ENCODE peak calls at places on chromosomes 3 and 15, in seven cellular contexts. One of them, this sample, is unnamed.
A peak's percentile ranks its signal among the peaks of the same experiment; 100 is the strongest.

GRCh38 chr15:42384597-42384996 is 25.3 kb downstream of the CAPN3 start:
- DNase-seq in IMR-90: no peak
- DNase-seq in GM12864: no peak
- DNase-seq in tibial artery: no peak
- DNase-seq in fibroblast of lung: no peak
- DNase-seq in BE2C: no peak
- DNase-seq in left ventricle myocardium inferior: no peak
- DNase-seq in this sample: no peak

GRCh38 chr3:72950801-72951200 is 45.8 kb upstream of the PPP4R2 start:
- DNase-seq in fibroblast of lung: no peak
- DNase-seq in GM12864: no peak
- DNase-seq in tibial artery: no peak
- DNase-seq in left ventricle myocardium inferior: no peak
- DNase-seq in IMR-90: no peak
- DNase-seq in BE2C: no peak
- DNase-seq in this sample: no peak

GRCh38 chr3:187880438-187880837 is 135.2 kb upstream of the BCL6 start:
- DNase-seq in GM12864: no peak
- DNase-seq in fibroblast of lung: peak; percentile 35
- DNase-seq in BE2C: no peak
- DNase-seq in tibial artery: no peak
- DNase-seq in IMR-90: peak; percentile 30
- DNase-seq in left ventricle myocardium inferior: no peak
- DNase-seq in this sample: no peak

GRCh38 chr15:67180514-67181191 is 73.8 kb downstream of the AAGAB start:
- DNase-seq in left ventricle myocardium inferior: no peak
- DNase-seq in GM12864: no peak
- DNase-seq in tibial artery: peak; percentile 19
- DNase-seq in fibroblast of lung: no peak
- DNase-seq in IMR-90: no peak
- DNase-seq in BE2C: no peak
- DNase-seq in this sample: no peak

GRCh38 chr3:131224886-131225550 is 156.6 kb upstream of the NUDT16 start:
- DNase-seq in tibial artery: no peak
- DNase-seq in fibroblast of lung: peak; percentile 60
- DNase-seq in GM12864: no peak
- DNase-seq in BE2C: no peak
- DNase-seq in left ventricle myocardium inferior: no peak
- DNase-seq in IMR-90: peak; percentile 42
- DNase-seq in this sample: no peak

GRCh38 chr15:82919231-82919886 is 33.2 kb downstream of the HOMER2 start:
- DNase-seq in IMR-90: no peak
- DNase-seq in tibial artery: no peak
- DNase-seq in fibroblast of lung: no peak
- DNase-seq in GM12864: no peak
- DNase-seq in BE2C: no peak
- DNase-seq in left ventricle myocardium inferior: peak; percentile 41
- DNase-seq in this sample: no peak

GRCh38 chr3:20185364-20185732 is 658 bp downstream of the SGO1 start:
- DNase-seq in fibroblast of lung: peak; percentile 20
- DNase-seq in GM12864: peak; percentile 12
- DNase-seq in BE2C: no peak
- DNase-seq in tibial artery: no peak
- DNase-seq in left ventricle myocardium inferior: no peak
- DNase-seq in IMR-90: peak; percentile 8
- DNase-seq in this sample: peak; percentile 15

GRCh38 chr3:48503406-48504050 is 446 bp downstream of the SHISA5 start:
- DNase-seq in BE2C: peak; percentile 26
- DNase-seq in fibroblast of lung: peak; percentile 69
- DNase-seq in tibial artery: peak; percentile 82
- DNase-seq in GM12864: no peak
- DNase-seq in IMR-90: peak; percentile 42
- DNase-seq in left ventricle myocardium inferior: peak; percentile 42
- DNase-seq in this sample: no peak

GRCh38 chr3:33044676-33045075 is 52.3 kb downstream of the GLB1 start:
- DNase-seq in GM12864: no peak
- DNase-seq in IMR-90: no peak
- DNase-seq in BE2C: no peak
- DNase-seq in left ventricle myocardium inferior: no peak
- DNase-seq in tibial artery: no peak
- DNase-seq in fibroblast of lung: no peak
- DNase-seq in this sample: no peak

GRCh38 chr3:184259878-184260570 is 1.3 kb downstream of the CAMK2N2 start:
- DNase-seq in fibroblast of lung: peak; percentile 29
- DNase-seq in left ventricle myocardium inferior: peak; percentile 29
- DNase-seq in BE2C: peak; percentile 55
- DNase-seq in tibial artery: no peak
- DNase-seq in IMR-90: peak; percentile 17
- DNase-seq in GM12864: no peak
- DNase-seq in this sample: peak; percentile 69

GRCh38 chr3:13480340-13481318 is 523 bp downstream of the HDAC11 start:
- DNase-seq in tibial artery: no peak
- DNase-seq in left ventricle myocardium inferior: no peak
- DNase-seq in fibroblast of lung: peak; percentile 22
- DNase-seq in BE2C: no peak
- DNase-seq in IMR-90: peak; percentile 10
- DNase-seq in GM12864: no peak
- DNase-seq in this sample: no peak

GRCh38 chr15:27222479-27222878 is 251.5 kb downstream of the GABRG3 start:
- DNase-seq in BE2C: peak; percentile 62
- DNase-seq in IMR-90: no peak
- DNase-seq in tibial artery: no peak
- DNase-seq in left ventricle myocardium inferior: no peak
- DNase-seq in GM12864: no peak
- DNase-seq in fibroblast of lung: peak; percentile 94
- DNase-seq in this sample: no peak

DNA sequence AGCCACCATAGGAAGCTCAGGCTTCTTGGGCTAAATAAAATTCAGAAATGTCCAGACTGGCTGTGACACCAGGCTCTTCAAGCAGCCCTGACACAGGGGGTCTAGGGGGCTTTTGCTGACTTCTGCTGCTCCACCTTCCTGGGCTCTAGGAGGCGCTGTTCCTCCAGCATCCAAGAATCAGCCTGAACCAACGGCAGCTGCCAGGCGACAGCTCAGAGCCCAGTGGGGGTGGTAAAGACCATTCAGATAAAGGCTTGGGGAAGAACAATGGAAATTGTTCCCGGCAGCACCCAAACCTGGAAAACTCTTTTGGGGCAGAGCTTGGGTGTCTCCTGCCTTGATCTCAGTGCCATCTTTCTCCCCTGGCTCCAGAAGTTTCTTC is 21.6 kb upstream of the PSTPIP1 start:
- DNase-seq in IMR-90: peak; percentile 20
- DNase-seq in GM12864: no peak
- DNase-seq in BE2C: peak; percentile 76
- DNase-seq in fibroblast of lung: peak; percentile 16
- DNase-seq in left ventricle myocardium inferior: no peak
- DNase-seq in tibial artery: no peak
- DNase-seq in this sample: no peak
- TF ChIP-seq CTCF in IMR-90: peak; percentile 44
- TF ChIP-seq CTCF in GM12864: peak; percentile 90
- TF ChIP-seq CTCF in BE2C: peak; percentile 89
- TF ChIP-seq CTCF in fibroblast of lung: peak; percentile 36
- TF ChIP-seq CTCF in left ventricle myocardium inferior: peak; percentile 60
- TF ChIP-seq CTCF in tibial artery: peak; percentile 37
- TF ChIP-seq CTCF in this sample: peak; percentile 28

GRCh38 chr15:92821491-92822116 is 78.5 kb upstream of the CHD2 start:
- DNase-seq in left ventricle myocardium inferior: no peak
- DNase-seq in IMR-90: peak; percentile 49
- DNase-seq in GM12864: no peak
- DNase-seq in fibroblast of lung: peak; percentile 72
- DNase-seq in tibial artery: no peak
- DNase-seq in BE2C: no peak
- DNase-seq in this sample: no peak
- H3K4me3 ChIP-seq in left ventricle myocardium inferior: no peak overlapping the region
- H3K4me3 ChIP-seq in IMR-90: no peak overlapping the region
- H3K4me3 ChIP-seq in GM12864: no peak overlapping the region
- H3K4me3 ChIP-seq in fibroblast of lung: no peak overlapping the region
- H3K4me3 ChIP-seq in tibial artery: no peak overlapping the region
- H3K4me3 ChIP-seq in BE2C: no peak overlapping the region
- H3K4me3 ChIP-seq in this sample: no peak overlapping the region

GRCh38 chr3:170062769-170063168 is 25.0 kb downstream of the GPR160 start:
- DNase-seq in tibial artery: no peak
- DNase-seq in fibroblast of lung: no peak
- DNase-seq in left ventricle myocardium inferior: no peak
- DNase-seq in GM12864: no peak
- DNase-seq in IMR-90: no peak
- DNase-seq in BE2C: peak; percentile 26
- DNase-seq in this sample: no peak
- TF ChIP-seq CTCF in tibial artery: no peak
- TF ChIP-seq CTCF in fibroblast of lung: no peak
- TF ChIP-seq CTCF in left ventricle myocardium inferior: no peak
- TF ChIP-seq CTCF in GM12864: peak; percentile 8
- TF ChIP-seq CTCF in IMR-90: no peak
- TF ChIP-seq CTCF in BE2C: peak; percentile 38
- TF ChIP-seq CTCF in this sample: peak; percentile 12

GRCh38 chr3:84961492-84962255 is 2.9 kb downstream of the CADM2 start:
- DNase-seq in IMR-90: no peak
- DNase-seq in fibroblast of lung: no peak
- DNase-seq in GM12864: no peak
- DNase-seq in left ventricle myocardium inferior: no peak
- DNase-seq in tibial artery: no peak
- DNase-seq in BE2C: peak; percentile 40
- DNase-seq in this sample: no peak
- H3K4me3 ChIP-seq in IMR-90: no peak overlapping the region
- H3K4me3 ChIP-seq in fibroblast of lung: no peak overlapping the region
- H3K4me3 ChIP-seq in GM12864: no peak overlapping the region
- H3K4me3 ChIP-seq in left ventricle myocardium inferior: peak overlapping the region; percentile 69
- H3K4me3 ChIP-seq in tibial artery: no peak overlapping the region
- H3K4me3 ChIP-seq in BE2C: peak overlapping the region; percentile 88
- H3K4me3 ChIP-seq in this sample: no peak overlapping the region

DNA sequence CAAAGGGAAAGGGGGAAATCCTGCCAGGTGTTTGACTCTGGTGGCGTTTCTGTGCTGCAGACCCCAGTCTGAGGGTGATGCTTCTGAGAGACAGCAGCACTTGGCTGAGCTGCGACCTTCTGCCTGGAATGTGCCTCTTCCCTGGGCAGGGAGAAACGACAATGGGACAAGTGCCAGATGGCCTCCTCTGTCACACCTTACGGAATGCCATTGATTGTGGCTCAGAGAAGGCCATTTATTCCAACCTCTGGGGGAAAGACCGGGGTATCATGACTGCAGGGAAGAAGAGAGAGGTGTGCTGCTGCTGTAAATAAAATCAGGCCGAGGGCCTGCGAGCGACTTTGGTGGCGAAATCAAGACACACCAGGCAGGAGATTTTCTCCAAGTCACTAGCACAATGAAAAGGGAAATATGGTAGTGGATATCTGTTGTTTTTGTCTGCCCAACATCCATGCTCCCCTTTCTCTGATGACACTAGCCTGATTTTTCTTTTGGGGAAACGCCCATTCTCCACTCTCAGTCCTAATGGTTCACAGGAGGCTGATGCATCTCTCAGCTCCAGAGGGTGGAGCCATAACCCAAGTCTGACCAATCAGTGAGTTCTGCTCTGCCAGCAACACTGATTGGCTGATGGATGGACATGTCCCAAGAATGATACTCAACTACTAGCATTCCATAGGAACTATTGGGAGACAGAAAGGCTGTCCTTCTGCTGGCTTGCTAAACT is 336.1 kb downstream of the FOXP1 start:
- DNase-seq in fibroblast of lung: peak; percentile 50
- DNase-seq in GM12864: no peak
- DNase-seq in BE2C: peak; percentile 76
- DNase-seq in left ventricle myocardium inferior: peak; percentile 24
- DNase-seq in IMR-90: peak; percentile 67
- DNase-seq in tibial artery: no peak
- DNase-seq in this sample: peak; percentile 88
- TF ChIP-seq CTCF in fibroblast of lung: no peak
- TF ChIP-seq CTCF in GM12864: no peak
- TF ChIP-seq CTCF in BE2C: peak; percentile 27
- TF ChIP-seq CTCF in left ventricle myocardium inferior: peak; percentile 9
- TF ChIP-seq CTCF in IMR-90: no peak
- TF ChIP-seq CTCF in tibial artery: no peak
- TF ChIP-seq CTCF in this sample: no peak

DNA sequence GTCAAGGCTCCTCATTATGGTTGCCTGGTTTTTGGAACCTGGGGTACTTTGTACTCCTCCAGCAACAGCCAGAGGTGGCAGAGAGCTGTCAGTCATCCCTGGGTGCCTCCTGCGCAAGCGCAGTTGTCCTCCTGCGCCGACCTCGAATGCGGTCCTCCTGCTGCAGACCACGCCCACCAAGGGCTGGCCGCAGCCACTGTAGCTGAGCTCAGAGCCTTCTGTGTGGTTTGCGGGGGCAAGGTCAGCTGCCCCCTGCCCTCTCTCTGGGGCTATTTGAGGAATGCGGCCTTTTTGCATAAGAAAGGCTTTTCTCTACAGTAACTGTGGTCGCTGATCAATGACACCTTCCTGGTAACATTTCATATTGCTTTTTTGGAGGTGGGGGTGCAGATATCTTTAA is 131.3 kb upstream of the SNRPN start:
- DNase-seq in IMR-90: no peak
- DNase-seq in BE2C: no peak
- DNase-seq in GM12864: no peak
- DNase-seq in tibial artery: no peak
- DNase-seq in left ventricle myocardium inferior: peak; percentile 59
- DNase-seq in fibroblast of lung: no peak
- DNase-seq in this sample: no peak
- H3K4me3 ChIP-seq in IMR-90: no peak overlapping the region
- H3K4me3 ChIP-seq in BE2C: no peak overlapping the region
- H3K4me3 ChIP-seq in GM12864: no peak overlapping the region
- H3K4me3 ChIP-seq in tibial artery: no peak overlapping the region
- H3K4me3 ChIP-seq in left ventricle myocardium inferior: peak overlapping the region; percentile 61
- H3K4me3 ChIP-seq in fibroblast of lung: no peak overlapping the region
- H3K4me3 ChIP-seq in this sample: no peak overlapping the region

GRCh38 chr3:74789111-74789510 is 174.7 kb upstream of the CNTN3 start:
- DNase-seq in tibial artery: no peak
- DNase-seq in fibroblast of lung: no peak
- DNase-seq in GM12864: no peak
- DNase-seq in BE2C: no peak
- DNase-seq in IMR-90: peak; percentile 25
- DNase-seq in left ventricle myocardium inferior: no peak
- DNase-seq in this sample: no peak

DNA sequence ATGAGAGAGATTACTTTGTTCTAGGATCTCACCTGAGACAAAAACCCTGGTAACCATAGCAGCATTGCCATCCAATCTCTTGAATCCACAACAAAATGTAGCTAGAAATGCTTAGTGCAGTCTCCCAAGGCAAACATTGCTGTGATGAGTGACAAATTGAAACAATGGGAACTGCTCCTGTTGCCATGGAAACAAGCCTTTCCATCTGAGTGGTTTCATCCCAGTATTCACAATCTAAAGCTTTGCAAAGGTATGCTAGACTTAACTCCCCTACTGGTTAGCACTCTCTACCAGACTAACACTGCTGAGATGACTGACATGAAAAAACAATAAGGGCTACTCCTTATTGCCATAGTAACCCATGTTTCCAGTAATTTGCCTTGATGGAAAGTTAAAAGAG is 172.5 kb upstream of the CNTN3 start:
- DNase-seq in GM12864: no peak
- DNase-seq in IMR-90: no peak
- DNase-seq in fibroblast of lung: no peak
- DNase-seq in BE2C: no peak
- DNase-seq in left ventricle myocardium inferior: no peak
- DNase-seq in tibial artery: no peak
- DNase-seq in this sample: no peak
- TF ChIP-seq CTCF in GM12864: no peak
- TF ChIP-seq CTCF in IMR-90: no peak
- TF ChIP-seq CTCF in fibroblast of lung: no peak
- TF ChIP-seq CTCF in BE2C: no peak
- TF ChIP-seq CTCF in left ventricle myocardium inferior: no peak
- TF ChIP-seq CTCF in tibial artery: no peak
- TF ChIP-seq CTCF in this sample: no peak

GRCh38 chr3:124887996-124888298 is 782 bp upstream of the ITGB5 start:
- DNase-seq in tibial artery: no peak
- DNase-seq in BE2C: no peak
- DNase-seq in IMR-90: no peak
- DNase-seq in GM12864: no peak
- DNase-seq in left ventricle myocardium inferior: no peak
- DNase-seq in fibroblast of lung: no peak
- DNase-seq in this sample: no peak
- H3K4me3 ChIP-seq in tibial artery: peak overlapping the region; percentile 94
- H3K4me3 ChIP-seq in BE2C: no peak overlapping the region
- H3K4me3 ChIP-seq in IMR-90: no peak overlapping the region
- H3K4me3 ChIP-seq in GM12864: peak overlapping the region; percentile 53
- H3K4me3 ChIP-seq in left ventricle myocardium inferior: peak overlapping the region; percentile 94
- H3K4me3 ChIP-seq in fibroblast of lung: no peak overlapping the region
- H3K4me3 ChIP-seq in this sample: peak overlapping the region; percentile 69